ENCODE peak calls at places on chromosomes 2 and 18, in five cellular contexts. J, S, F, Q and A are unnamed samples.

GRCh38 chr2:110173523-110173922 is 31.3 kb downstream of the NPHP1 start:
- DNase-seq in J (no peak), S (no peak), F (peak), Q (no peak), A (no peak)

GRCh38 chr2:111703759-111704158 is 180.2 kb downstream of the ANAPC1 start:
- DNase-seq in J (no peak), S (no peak), F (no peak), Q (no peak), A (no peak)

GRCh38 chr2:234003972-234004617 is 46.4 kb upstream of the SPP2 start:
- DNase-seq in J (peak), S (peak), F (peak), Q (no peak), A (no peak)

GRCh38 chr2:35508601-35509000 is 847.0 kb upstream of the CRIM1 start:
- DNase-seq in J (no peak), S (no peak), F (no peak), Q (no peak), A (no peak)

GRCh38 chr2:95273911-95274290 is 348 bp upstream of the PROM2 start:
- DNase-seq in J (no peak), S (no peak), F (no peak), Q (peak), A (no peak)

GRCh38 chr2:187302146-187302545 is 145.9 kb downstream of the CALCRL start:
- DNase-seq in J (no peak), S (no peak), F (peak), Q (no peak), A (no peak)

GRCh38 chr2:62158444-62159121 is 37.3 kb upstream of the B3GNT2 start:
- DNase-seq in J (no peak), S (no peak), F (no peak), Q (no peak), A (no peak)

GRCh38 chr18:31513189-31513907 is 15.4 kb downstream of the DSG2 start:
- DNase-seq in J (peak), S (no peak), F (peak), Q (no peak), A (no peak)

GRCh38 chr2:19762142-19762541 is 139.6 kb downstream of the TTC32 start:
- DNase-seq in J (no peak), S (no peak), F (peak), Q (no peak), A (no peak)

GRCh38 chr18:10898417-10898974 is 250.9 kb downstream of the PIEZO2 start:
- DNase-seq in J (no peak), S (no peak), F (no peak), Q (no peak), A (no peak)

GRCh38 chr18:67695684-67696083 is 179.2 kb upstream of the DSEL start:
- DNase-seq in J (no peak), S (no peak), F (no peak), Q (no peak), A (no peak)

GRCh38 chr2:152635635-152636298 is 81.5 kb downstream of the PRPF40A start:
- DNase-seq in J (peak), S (peak), F (peak), Q (peak), A (peak)

GRCh38 chr2:64987001-64987962 is 1.9 kb upstream of the SLC1A4 start:
- DNase-seq in J (no peak), S (no peak), F (peak), Q (no peak), A (no peak)

GRCh38 chr2:36362291-36362690 is 6.7 kb downstream of the CRIM1 start:
- DNase-seq in J (no peak), S (no peak), F (peak), Q (no peak), A (no peak)

GRCh38 chr2:33230877-33231276 is 245.6 kb upstream of the RASGRP3 start:
- DNase-seq in J (no peak), S (no peak), F (peak), Q (no peak), A (no peak)

GRCh38 chr2:8677646-8678592 is 3.9 kb upstream of the ID2 start:
- DNase-seq in J (peak), S (peak), F (peak), Q (peak), A (peak)

GRCh38 chr2:239518286-239519080 is 117.7 kb upstream of the HDAC4 start:
- DNase-seq in J (no peak), S (no peak), F (no peak), Q (no peak), A (no peak)

GRCh38 chr18:49251451-49251850 is 209.0 kb downstream of the DYM start:
- DNase-seq in J (no peak), S (no peak), F (no peak), Q (no peak), A (no peak)

GRCh38 chr2:43082878-43083261 is 143.5 kb downstream of the ZFP36L2 start:
- DNase-seq in J (no peak), S (no peak), F (no peak), Q (no peak), A (no peak)
- H2BK120ac ChIP-seq in J (no peak), S (no peak), F (peak), Q (no peak), A (peak)

DNA sequence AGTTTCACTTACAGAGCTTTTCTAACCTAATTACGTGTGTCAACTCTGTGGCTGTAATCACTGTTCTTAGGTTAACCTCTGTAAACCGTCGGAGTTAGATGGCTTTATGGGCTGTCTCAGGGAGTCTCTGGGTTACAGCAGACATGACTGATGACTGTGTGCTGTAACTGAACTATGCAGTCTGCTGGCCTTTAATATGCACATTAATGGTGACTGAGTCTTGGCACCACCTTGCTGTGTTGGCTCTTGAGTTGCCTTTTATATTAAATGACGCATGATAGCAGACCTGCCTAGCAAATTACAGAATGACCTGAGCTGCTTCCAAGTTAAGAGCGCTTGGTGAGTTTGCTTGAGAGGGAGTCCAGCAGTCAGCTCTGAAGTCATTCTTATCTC is 90.1 kb downstream of the ACKR3 start:
- DNase-seq in J (no peak), S (no peak), F (peak), Q (no peak), A (no peak)
- H2BK120ac ChIP-seq in J (no peak), S (no peak), F (no peak), Q (no peak), A (no peak)

GRCh38 chr2:231272961-231273360 is 74.5 kb downstream of the ARMC9 start:
- DNase-seq in J (no peak), S (no peak), F (no peak), Q (no peak), A (no peak)

DNA sequence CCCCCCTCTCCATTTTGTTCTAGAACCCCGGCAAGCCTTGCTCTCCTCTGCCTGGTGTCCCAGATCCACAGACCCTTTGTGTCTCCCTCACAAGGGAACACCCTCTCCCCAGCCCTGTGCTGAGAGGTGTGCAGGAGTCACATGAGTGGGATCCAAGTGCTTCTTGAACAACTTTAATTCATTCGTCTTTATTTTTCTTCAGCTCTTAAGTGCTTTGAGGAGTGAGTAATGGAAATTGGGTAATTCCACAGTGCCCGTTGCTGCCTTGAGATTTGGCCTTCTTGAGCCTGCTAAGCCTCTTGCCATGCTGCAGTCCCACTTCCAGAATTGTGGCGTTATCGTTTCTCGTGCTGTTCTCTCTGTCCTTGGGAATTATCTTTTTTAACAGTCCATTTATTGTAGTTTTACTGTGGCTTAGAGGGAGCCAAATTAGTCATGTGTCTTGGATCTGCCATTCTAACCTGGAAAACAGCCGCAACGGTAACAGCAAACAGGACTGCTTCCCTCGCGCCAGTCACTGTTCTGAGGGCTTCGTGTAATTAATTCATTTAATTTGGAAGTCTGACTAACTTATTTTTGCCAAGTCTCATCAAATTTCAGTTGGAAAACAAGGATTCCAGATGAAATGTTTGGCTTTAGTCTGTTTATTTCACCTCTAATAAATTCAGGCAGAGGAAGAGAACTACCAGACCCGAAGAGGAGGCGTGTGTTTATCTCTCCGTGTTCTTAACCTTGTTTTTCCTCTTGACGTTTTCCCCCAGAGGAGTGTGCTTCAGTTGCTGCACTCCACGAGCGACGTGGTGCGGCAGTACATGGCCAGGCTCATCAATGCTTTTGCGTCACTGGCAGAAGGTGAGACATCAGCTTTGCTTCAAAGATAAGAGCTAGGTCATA is 72.0 kb downstream of the ARMC9 start:
- DNase-seq in J (no peak), S (no peak), F (no peak), Q (no peak), A (no peak)
- H2BK120ac ChIP-seq in J (no peak), S (no peak), F (no peak), Q (no peak), A (no peak)

DNA sequence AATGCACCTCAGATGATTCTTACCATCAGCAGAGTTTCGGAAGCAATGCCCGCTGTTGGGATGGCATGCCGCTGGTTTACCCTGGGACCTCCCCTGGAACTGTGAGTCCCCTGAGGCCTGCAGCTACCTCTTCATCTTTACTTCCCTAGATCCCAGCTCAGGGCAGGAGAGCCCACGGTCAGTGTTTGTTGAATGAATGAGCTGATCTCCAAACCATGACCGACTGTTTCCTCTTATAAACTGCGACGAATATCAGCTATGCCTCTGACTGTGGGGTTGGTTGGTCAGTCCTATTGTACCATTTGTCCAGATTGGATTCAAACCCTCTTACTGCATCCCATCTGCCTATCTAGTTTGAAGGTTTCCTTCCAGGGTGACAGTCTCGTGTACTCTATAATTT is 64.4 kb downstream of the DDX1 start:
- DNase-seq in J (no peak), S (no peak), F (no peak), Q (no peak), A (no peak)
- H2BK120ac ChIP-seq in J (no peak), S (no peak), F (no peak), Q (no peak), A (no peak)

GRCh38 chr2:43183743-43184142 is 42.7 kb downstream of the ZFP36L2 start:
- DNase-seq in J (no peak), S (peak), F (no peak), Q (no peak), A (no peak)

GRCh38 chr2:43184339-43184895 is 42.0 kb downstream of the ZFP36L2 start:
- DNase-seq in J (no peak), S (no peak), F (peak), Q (no peak), A (no peak)

GRCh38 chr2:43186321-43186678 is 40.1 kb downstream of the ZFP36L2 start:
- DNase-seq in J (no peak), S (no peak), F (no peak), Q (no peak), A (no peak)

GRCh38 chr2:43186679-43187374 is 39.6 kb downstream of the ZFP36L2 start:
- DNase-seq in J (no peak), S (peak), F (no peak), Q (no peak), A (no peak)

GRCh38 chr2:43185146-43185545 is 41.3 kb downstream of the ZFP36L2 start:
- DNase-seq in J (peak), S (no peak), F (peak), Q (no peak), A (no peak)
- H2BK120ac ChIP-seq in J (no peak), S (no peak), F (no peak), Q (no peak), A (no peak)

DNA sequence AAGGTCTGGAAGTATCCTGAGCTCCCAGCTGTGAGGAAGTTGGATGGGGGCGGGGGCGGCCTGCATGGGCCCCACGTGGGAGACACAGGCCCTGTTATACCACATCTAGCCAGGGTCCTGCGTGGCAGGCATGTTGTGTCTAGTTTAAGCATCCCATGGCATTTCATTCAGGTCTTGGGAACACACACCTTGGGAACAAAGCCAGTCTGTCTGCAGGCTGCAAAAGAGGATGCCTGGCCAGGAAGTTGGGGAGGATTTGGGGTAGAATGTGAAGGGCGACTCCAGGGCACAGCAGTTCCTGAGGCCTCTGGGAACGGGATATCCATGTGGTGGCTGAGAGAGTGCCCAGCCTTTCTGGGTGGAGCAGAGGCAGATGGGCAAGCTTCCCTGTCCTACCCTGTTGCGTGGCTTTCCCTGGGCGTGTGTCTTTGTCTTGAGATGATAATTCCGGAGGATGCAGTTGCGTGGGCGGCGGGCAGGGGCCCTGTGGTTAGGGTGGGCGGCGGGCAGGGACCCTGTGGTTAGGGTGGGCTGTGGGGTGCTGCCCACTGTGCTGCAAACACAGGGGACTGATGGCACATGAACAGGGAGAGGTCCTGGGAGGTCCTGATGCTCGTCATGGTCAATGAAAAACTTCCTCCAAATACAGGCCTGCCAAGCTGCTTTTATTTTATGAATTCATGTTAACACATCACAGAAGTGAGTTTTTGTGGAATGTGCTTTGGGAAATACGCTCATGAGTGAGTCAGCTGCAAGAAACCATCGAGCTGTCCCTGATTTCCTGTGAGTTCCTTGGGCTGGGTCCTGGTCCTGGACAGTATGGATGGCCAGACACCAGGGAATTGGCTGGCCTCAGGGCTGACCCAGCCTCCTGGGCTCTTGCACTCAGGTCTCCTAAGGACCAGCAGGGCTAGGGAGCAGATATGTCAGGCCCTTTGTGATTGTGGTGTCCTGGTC is 90.0 kb upstream of the HS6ST1 start:
- DNase-seq in J (no peak), S (no peak), F (peak), Q (peak), A (no peak)
- H2BK120ac ChIP-seq in J (no peak), S (no peak), F (peak), Q (peak), A (no peak)